ENCODE peak calls at places on chromosomes 5 and 9, in nine cellular contexts. C, P, B, Q, X, K, Z, U and J are unnamed samples.

GRCh38 chr9:14158136-14158781 is 155.7 kb downstream of the NFIB start:
- DNase-seq in C (no peak), P (no peak), B (no peak), Q (no peak), X (no peak), K (no peak), Z (no peak), U (no peak), J (no peak)

GRCh38 chr5:53631251-53631650 is 70.8 kb downstream of the NDUFS4 start:
- DNase-seq in C (no peak), P (no peak), B (no peak), Q (no peak), X (no peak), K (no peak), Z (no peak), U (no peak), J (no peak)

GRCh38 chr5:112002368-112002767 is 245.4 kb upstream of the NREP start:
- DNase-seq in C (no peak), P (no peak), B (no peak), Q (no peak), X (no peak), K (no peak), Z (no peak), U (no peak), J (no peak)

GRCh38 chr9:120383999-120384924 is 195.7 kb downstream of the CDK5RAP2 start:
- DNase-seq in C (no peak), P (peak; percentile 73), B (peak; percentile 52), Q (no peak), X (no peak), K (no peak), Z (no peak), U (peak; percentile 78), J (no peak)

GRCh38 chr9:12464910-12465512 is 228.2 kb upstream of the TYRP1 start:
- DNase-seq in C (peak; percentile 61), P (no peak), B (no peak), Q (no peak), X (peak; percentile 4), K (peak; percentile 9), Z (peak; percentile 20), U (no peak), J (no peak)

GRCh38 chr9:126676685-126677143 is 63.0 kb downstream of the LMX1B start:
- DNase-seq in C (no peak), P (peak; percentile 67), B (no peak), Q (no peak), X (no peak), K (no peak), Z (no peak), U (no peak), J (no peak)

GRCh38 chr5:96516631-96517071 is 83.6 kb upstream of the PCSK1 start:
- DNase-seq in C (no peak), P (no peak), B (no peak), Q (no peak), X (no peak), K (no peak), Z (peak; percentile 33), U (no peak), J (no peak)

GRCh38 chr5:82820958-82821880 is 256.0 kb downstream of the TMEM167A start:
- DNase-seq in C (no peak), P (no peak), B (no peak), Q (no peak), X (no peak), K (peak; percentile 27), Z (no peak), U (no peak), J (no peak)

GRCh38 chr9:95505676-95506437 is 10.9 kb downstream of the PTCH1 start:
- DNase-seq in C (peak; percentile 75), P (no peak), B (peak; percentile 80), Q (peak; percentile 68), X (peak; percentile 43), K (peak; percentile 68), Z (peak; percentile 78), U (peak; percentile 71), J (no peak)

GRCh38 chr9:37511006-37511714 is 25.4 kb downstream of the POLR1E start:
- DNase-seq in C (peak; percentile 22), P (no peak), B (no peak), Q (no peak), X (no peak), K (no peak), Z (no peak), U (no peak), J (no peak)

GRCh38 chr9:132763574-132763973 is 93.3 kb downstream of the GTF3C4 start:
- DNase-seq in C (no peak), P (no peak), B (no peak), Q (no peak), X (no peak), K (no peak), Z (no peak), U (no peak), J (no peak)

GRCh38 chr9:71355884-71356283 is 234.5 kb upstream of the TRPM3 start:
- DNase-seq in C (no peak), P (no peak), B (no peak), Q (no peak), X (no peak), K (no peak), Z (no peak), U (no peak), J (no peak)
- TF ChIP-seq CTCF in C (no peak), P (no peak), B (no peak), Q (no peak), X (no peak), K (no peak), Z (no peak), U (no peak), J (no peak)

GRCh38 chr5:38780950-38781349 is 64.9 kb upstream of the OSMR start:
- DNase-seq in C (no peak), P (peak; percentile 59), B (peak; percentile 86), Q (no peak), X (peak; percentile 23), K (no peak), Z (peak; percentile 86), U (peak; percentile 70), J (peak; percentile 44)
- TF ChIP-seq CTCF in C (no peak), P (no peak), B (no peak), Q (no peak), X (no peak), K (no peak), Z (peak; percentile 45), U (no peak), J (no peak)

GRCh38 chr5:119943148-119943547 is 313.8 kb downstream of the FAM170A start:
- DNase-seq in C (peak; percentile 2), P (no peak), B (no peak), Q (no peak), X (no peak), K (no peak), Z (peak; percentile 35), U (no peak), J (no peak)
- TF ChIP-seq CTCF in C (no peak), P (peak; percentile 36), B (no peak), Q (no peak), X (peak; percentile 12), K (no peak), Z (peak; percentile 27), U (peak; percentile 49), J (no peak)

GRCh38 chr9:93345630-93346239 is 105.8 kb upstream of the FAM120A start:
- DNase-seq in C (no peak), P (no peak), B (no peak), Q (no peak), X (no peak), K (no peak), Z (no peak), U (no peak), J (no peak)
- TF ChIP-seq CTCF in C (no peak), P (no peak), B (no peak), Q (no peak), X (no peak), K (no peak), Z (no peak), U (no peak), J (no peak)

DNA sequence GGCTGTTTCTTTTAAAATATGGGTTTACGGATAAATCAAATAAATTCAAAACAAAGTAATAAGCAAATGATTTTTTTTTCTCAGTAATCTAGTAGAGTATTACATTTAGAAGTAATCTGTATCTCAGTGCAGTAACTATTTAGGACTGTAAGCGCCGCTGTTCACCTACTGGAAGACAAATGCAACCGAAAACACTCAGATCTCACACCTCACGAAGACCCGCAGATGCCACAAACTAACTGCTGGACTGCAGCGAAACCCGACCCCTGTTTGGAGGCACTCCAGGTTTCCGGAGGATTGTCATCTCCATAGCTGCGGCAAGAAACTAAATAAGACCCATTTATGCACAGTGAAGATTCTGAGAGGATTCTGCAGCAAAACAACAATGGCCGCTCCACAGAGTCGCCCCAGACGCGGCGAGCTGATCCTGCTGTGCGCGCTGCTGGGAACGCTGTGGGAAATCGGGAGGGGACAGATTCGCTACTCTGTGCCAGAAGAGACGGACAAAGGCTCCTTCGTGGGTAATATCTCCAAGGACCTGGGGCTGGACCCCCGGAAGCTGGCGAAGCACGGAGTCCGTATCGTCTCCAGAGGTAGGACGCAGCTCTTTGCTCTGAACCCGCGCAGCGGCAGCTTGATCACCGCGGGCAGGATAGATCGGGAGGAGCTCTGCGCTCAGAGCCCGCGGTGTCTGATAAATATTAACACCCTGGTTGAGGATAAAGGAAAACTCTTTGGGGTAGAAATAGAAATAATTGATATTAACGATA is at the start of gene PCDHGA8:
- DNase-seq in C (peak; percentile 29), P (no peak), B (no peak), Q (no peak), X (no peak), K (no peak), Z (peak; percentile 9), U (no peak), J (no peak)
- TF ChIP-seq CTCF in C (no peak), P (no peak), B (no peak), Q (no peak), X (no peak), K (no peak), Z (peak; percentile 18), U (no peak), J (no peak)

DNA sequence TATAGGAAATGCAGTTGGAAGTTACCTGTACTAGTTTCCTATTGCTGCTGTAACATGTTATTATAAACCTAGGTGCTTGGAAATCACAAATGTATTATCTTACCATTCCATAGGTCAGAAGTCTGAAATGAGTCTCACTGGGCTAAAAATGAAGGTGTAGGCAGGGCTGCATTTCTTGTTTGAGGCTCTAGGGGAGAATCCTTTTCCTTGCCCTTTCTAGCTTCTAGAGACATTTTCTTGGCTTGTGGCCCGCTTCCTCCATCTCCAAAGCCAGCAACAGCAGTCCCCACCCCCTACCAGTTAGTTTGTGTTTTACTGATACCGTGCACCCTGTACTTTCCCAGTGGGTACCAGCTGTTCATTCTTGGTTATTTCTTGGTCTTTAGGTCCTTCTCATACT is 153.3 kb downstream of the SLF1 start:
- DNase-seq in C (no peak), P (no peak), B (no peak), Q (no peak), X (no peak), K (no peak), Z (no peak), U (no peak), J (no peak)
- TF ChIP-seq CTCF in C (no peak), P (no peak), B (no peak), Q (no peak), X (no peak), K (no peak), Z (no peak), U (no peak), J (no peak)

GRCh38 chr5:36068751-36069281 is 2.1 kb upstream of the UGT3A2 start:
- DNase-seq in C (no peak), P (no peak), B (no peak), Q (no peak), X (no peak), K (no peak), Z (no peak), U (no peak), J (no peak)
- TF ChIP-seq CTCF in C (no peak), P (no peak), B (no peak), Q (no peak), X (no peak), K (no peak), Z (no peak), U (no peak), J (no peak)